ENCODE peak calls at places on chromosome 9, in six cellular contexts. J is body of pancreas, I is lower lobe of right lung, P is stomach, O is fibroblast of pulmonary artery, U is AG09309. R is an unnamed sample.

GRCh38 chr9:133429641-133430161 is 7.5 kb downstream of the ADAMTS13 start:
- DNase-seq in J (peak), I (no peak), P (peak), O (peak), U (no peak), R (no peak)

GRCh38 chr9:113589407-113589806 is 125.9 kb downstream of the RGS3 start:
- DNase-seq in J (no peak), I (peak), P (no peak), O (no peak), U (no peak), R (no peak)

GRCh38 chr9:134547161-134548100 is 94.2 kb upstream of the COL5A1 start:
- DNase-seq in J (no peak), I (peak), P (no peak), O (no peak), U (no peak), R (no peak)

GRCh38 chr9:125674981-125675973 is 31.7 kb downstream of the MAPKAP1 start:
- DNase-seq in J (no peak), I (no peak), P (no peak), O (peak), U (peak), R (peak)

GRCh38 chr9:69155341-69156030 is 18.6 kb upstream of the TJP2 start:
- DNase-seq in J (no peak), I (no peak), P (no peak), O (no peak), U (no peak), R (no peak)

GRCh38 chr9:306907-307306 is 92.2 kb downstream of the DOCK8 start:
- DNase-seq in J (peak), I (no peak), P (peak), O (no peak), U (no peak), R (no peak)

GRCh38 chr9:138077126-138077525 is 199.5 kb downstream of the CACNA1B start:
- DNase-seq in J (no peak), I (no peak), P (peak), O (no peak), U (no peak), R (no peak)

GRCh38 chr9:92276223-92277007 is 17.1 kb downstream of the IARS1 start:
- DNase-seq in J (no peak), I (no peak), P (no peak), O (no peak), U (no peak), R (no peak)

GRCh38 chr9:130265431-130266235 is at the start of gene HMCN2:
- DNase-seq in J (no peak), I (no peak), P (no peak), O (no peak), U (no peak), R (no peak)

GRCh38 chr9:91954841-91955471 is 4.9 kb upstream of the ROR2 start:
- DNase-seq in J (peak), I (no peak), P (peak), O (peak), U (no peak), R (peak)

GRCh38 chr9:4579011-4579410 is 83.1 kb upstream of the PLPP6 start:
- DNase-seq in J (no peak), I (no peak), P (no peak), O (no peak), U (no peak), R (peak)

GRCh38 chr9:83512621-83513020 is 25.6 kb downstream of the FRMD3 start:
- DNase-seq in J (no peak), I (no peak), P (no peak), O (no peak), U (no peak), R (no peak)

GRCh38 chr9:133701981-133702797 is 36.0 kb downstream of the SARDH start:
- DNase-seq in J (no peak), I (peak), P (no peak), O (peak), U (no peak), R (no peak)

GRCh38 chr9:133114886-133115603 is 6.0 kb downstream of the RALGDS start:
- DNase-seq in J (no peak), I (peak), P (no peak), O (no peak), U (no peak), R (no peak)

GRCh38 chr9:14062449-14063187 is 251.3 kb downstream of the NFIB start:
- DNase-seq in J (no peak), I (no peak), P (no peak), O (peak), U (no peak), R (peak)

GRCh38 chr9:89005323-89005722 is 14.1 kb downstream of the S1PR3 start:
- DNase-seq in J (no peak), I (no peak), P (no peak), O (no peak), U (no peak), R (no peak)

GRCh38 chr9:76891279-76891678 is 14.6 kb downstream of the PRUNE2 start:
- DNase-seq in J (no peak), I (no peak), P (no peak), O (no peak), U (no peak), R (no peak)

GRCh38 chr9:120477534-120478001 is 102.4 kb downstream of the CDK5RAP2 start:
- DNase-seq in J (peak), I (peak), P (peak), O (peak), U (peak), R (peak)

GRCh38 chr9:91949293-91949945 is 609 bp downstream of the ROR2 start:
- DNase-seq in J (no peak), I (no peak), P (no peak), O (peak), U (no peak), R (no peak)

GRCh38 chr9:87650611-87651295 is 75.2 kb upstream of the CTSL start:
- DNase-seq in J (no peak), I (no peak), P (no peak), O (no peak), U (no peak), R (peak)

GRCh38 chr9:101564252-101564651 is 30.5 kb downstream of the PPP3R2 start:
- DNase-seq in J (no peak), I (no peak), P (no peak), O (no peak), U (no peak), R (no peak)

GRCh38 chr9:34635556-34635955 is 2.0 kb downstream of the SIGMAR1 start:
- DNase-seq in J (no peak), I (no peak), P (no peak), O (no peak), U (no peak), R (no peak)

GRCh38 chr9:34634551-34634945 is 3.0 kb downstream of the SIGMAR1 start:
- DNase-seq in J (no peak), I (no peak), P (no peak), O (no peak), U (no peak), R (no peak)

GRCh38 chr9:34636791-34637355 is 714 bp downstream of the SIGMAR1 start:
- DNase-seq in J (no peak), I (no peak), P (peak), O (no peak), U (no peak), R (peak)

GRCh38 chr9:34638138-34638445 is 505 bp upstream of the SIGMAR1 start:
- DNase-seq in J (no peak), I (no peak), P (no peak), O (no peak), U (no peak), R (no peak)

GRCh38 chr9:34637356-34638137 is at the start of gene SIGMAR1:
- DNase-seq in J (peak), I (peak), P (peak), O (peak), U (peak), R (peak)
- TF ChIP-seq CTCF in J (no peak), I (no peak), P (no peak), O (no peak), U (no peak), R (no peak)

DNA sequence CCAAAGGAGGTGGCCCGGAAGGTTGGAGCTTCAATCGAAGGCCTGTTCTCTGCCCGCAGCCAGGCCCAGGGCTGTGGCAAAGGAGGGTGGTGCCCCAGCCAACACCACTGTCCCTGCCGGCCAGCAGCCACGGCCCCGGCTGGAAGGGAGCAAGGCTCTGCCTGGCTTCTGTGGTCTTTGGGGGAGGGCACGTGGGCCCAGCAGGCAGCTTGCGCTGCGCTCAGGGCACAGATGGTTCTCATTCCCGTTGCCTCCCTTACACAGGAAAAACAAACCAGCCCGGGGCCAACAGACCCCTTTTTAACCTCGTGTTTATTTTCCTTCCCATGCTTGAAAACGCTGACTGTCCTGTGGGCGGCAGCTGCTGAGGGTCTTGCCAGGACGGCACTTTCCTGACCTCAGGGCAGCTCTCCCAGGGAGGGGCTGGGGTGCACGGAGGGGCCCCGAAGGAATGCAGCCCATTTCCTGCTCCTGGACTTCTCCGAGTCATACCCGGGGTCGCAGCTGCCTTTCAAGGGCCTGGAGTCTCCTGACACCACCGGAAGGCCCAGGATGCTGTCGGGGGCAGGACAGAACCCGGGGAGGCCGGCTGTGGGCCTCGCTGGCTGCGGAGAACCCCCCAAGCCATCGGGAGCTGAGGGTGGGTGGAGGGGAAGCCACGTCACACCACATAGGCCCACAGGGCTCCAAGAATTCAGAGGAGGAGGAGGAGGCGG is 1.1 kb upstream of the GPSM1 start:
- DNase-seq in J (no peak), I (no peak), P (no peak), O (peak), U (peak), R (peak)
- H3K4me3 ChIP-seq in J (no peak), I (peak), P (peak), O (no peak), U (peak), R (peak)

DNA sequence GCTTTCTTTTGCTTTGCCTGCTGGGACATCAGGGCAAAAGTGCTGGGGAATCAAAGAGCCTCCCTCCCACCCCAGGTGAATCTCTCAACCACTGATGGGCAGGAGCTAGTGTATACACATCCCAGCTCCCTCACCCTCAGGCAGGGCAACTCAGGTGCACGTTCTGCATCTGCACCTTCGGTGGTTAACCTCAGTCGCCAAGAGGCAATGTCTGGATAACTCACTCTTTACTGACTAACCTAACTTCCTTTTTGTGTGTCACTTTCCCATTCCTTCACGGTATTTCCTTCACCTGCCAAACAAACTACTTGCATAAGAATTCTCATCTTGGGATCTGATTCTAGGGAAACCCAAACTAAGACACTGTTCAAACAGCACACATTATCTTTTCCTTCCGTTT is 26.3 kb downstream of the CNTFR start:
- DNase-seq in J (no peak), I (no peak), P (no peak), O (no peak), U (no peak), R (no peak)
- TF ChIP-seq CTCF in J (no peak), I (no peak), P (no peak), O (no peak), U (no peak), R (no peak)

DNA sequence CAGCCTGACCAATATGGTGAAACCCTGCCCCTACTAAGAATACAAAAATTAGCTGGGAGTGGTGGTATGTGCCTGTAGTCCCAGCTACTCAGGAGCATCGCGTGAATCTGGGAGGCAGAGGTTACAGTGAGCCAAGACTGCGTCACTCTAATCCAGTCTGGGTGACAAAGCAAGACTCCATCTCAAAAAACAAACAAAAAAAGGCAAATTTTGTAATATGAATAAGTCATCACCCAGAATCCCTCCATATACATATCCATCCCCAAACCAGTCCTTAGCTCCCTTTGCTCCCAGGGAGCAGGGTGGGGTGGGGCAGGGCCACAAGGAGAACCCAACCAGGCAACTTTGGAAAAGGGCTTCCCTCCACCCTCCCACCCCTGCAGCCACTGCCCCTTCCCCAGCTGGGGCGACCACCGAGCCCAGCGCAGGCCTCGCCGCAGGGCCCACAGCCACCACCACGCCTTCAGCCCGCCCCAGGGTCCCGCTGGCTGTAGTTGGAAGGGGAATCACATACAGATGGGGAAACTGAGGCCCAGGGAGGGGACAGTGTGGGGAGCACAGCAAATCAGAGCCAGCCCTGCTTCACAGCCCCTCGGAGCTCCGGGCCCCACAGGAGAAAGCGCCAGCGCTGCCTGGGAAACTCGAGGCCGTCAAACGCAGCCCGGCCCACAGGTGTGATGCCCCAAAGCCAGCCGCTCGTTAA is 7.8 kb downstream of the NOTCH1 start:
- DNase-seq in J (no peak), I (no peak), P (no peak), O (no peak), U (no peak), R (no peak)
- H3K4me3 ChIP-seq in J (no peak), I (peak), P (peak), O (no peak), U (no peak), R (no peak)

DNA sequence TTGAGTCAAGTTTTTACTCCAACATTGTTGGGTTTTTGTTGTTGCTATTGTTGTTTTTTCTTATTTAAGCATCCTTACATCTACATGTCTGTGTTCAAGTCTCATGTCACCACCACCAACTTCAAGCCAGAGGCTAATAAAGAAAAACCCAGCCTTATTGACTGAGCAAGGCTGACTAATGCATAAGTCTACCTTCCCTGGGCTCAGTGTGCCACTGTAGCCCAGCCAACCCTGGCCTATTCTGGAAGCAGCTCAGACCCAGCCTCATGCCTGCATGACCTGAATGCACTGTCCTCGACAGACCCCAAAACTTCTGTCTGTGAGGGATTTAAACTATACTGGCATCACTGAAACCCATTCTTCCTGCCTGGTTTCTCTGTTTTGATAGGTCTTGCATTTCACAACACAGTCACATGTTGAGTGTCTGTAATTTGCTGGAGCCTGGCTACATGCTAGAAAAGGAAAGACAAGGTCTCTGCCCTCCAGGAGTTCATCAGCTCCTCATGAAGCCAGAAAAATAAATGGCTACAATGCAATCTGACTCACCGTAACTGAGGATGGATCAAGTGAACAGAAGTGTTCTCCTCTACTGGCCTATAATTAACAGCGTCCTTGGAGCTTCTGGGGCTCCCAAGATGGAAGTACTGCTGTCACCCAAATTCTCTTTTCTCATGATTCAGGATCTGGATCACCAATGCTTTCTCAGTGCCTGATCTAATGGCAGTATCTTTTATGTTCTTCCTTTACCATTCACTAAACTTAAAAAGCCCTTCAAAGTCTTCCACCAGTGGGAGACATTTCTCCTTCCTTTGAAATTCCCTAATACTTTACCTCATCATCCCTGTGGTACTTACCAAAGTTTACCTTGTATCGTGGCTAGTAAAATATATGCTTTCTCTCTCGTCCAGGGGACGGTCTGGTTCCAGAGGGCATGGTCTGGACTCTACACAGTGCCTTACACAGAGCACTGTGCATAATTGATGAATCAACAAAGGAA is 103.9 kb upstream of the IFNE start:
- DNase-seq in J (no peak), I (no peak), P (no peak), O (peak), U (no peak), R (peak)
- TF ChIP-seq CTCF in J (no peak), I (no peak), P (no peak), O (peak), U (peak), R (peak)

DNA sequence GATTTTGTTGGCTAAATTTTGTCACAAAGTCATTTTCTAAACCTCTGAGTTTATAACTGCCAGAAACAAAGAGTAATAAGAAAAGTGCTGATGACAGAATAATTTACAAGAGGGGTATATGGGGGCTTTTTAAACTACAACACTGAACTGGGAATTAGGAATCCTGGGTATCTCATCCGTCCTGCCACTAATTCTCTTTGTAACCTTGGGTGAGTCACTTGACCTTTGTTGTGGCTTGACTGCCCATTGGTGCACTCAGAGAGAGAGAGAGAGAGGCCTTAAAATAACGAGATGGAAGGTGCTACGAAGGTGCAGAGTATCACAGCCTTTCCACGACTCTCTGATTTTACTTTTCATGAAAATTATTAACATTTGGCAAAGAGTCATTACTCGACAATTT is 130.3 kb upstream of the CNTLN start:
- DNase-seq in J (no peak), I (no peak), P (no peak), O (peak), U (no peak), R (peak)
- H3K4me3 ChIP-seq in J (no peak), I (no peak), P (no peak), O (no peak), U (no peak), R (no peak)

GRCh38 chr9:117444466-117444865 is 29.6 kb upstream of the ASTN2 start:
- DNase-seq in J (no peak), I (no peak), P (no peak), O (no peak), U (no peak), R (no peak)

GRCh38 chr9:117451336-117451735 is 36.5 kb upstream of the ASTN2 start:
- DNase-seq in J (no peak), I (no peak), P (no peak), O (no peak), U (no peak), R (no peak)

GRCh38 chr9:117448066-117448465 is 33.2 kb upstream of the ASTN2 start:
- DNase-seq in J (no peak), I (no peak), P (no peak), O (no peak), U (no peak), R (no peak)
- TF ChIP-seq CTCF in J (no peak), I (no peak), P (no peak), O (no peak), U (no peak), R (peak)

GRCh38 chr9:98726735-98727134 is 18.0 kb upstream of the GABBR2 start:
- DNase-seq in J (peak), I (no peak), P (no peak), O (peak), U (peak), R (peak)
- H3K4me3 ChIP-seq in J (no peak), I (no peak), P (no peak), O (no peak), U (no peak), R (no peak)

GRCh38 chr9:32384364-32385134 is at the start of gene ACO1:
- DNase-seq in J (peak), I (peak), P (peak), O (peak), U (peak), R (peak)
- TF ChIP-seq CTCF in J (no peak), I (no peak), P (no peak), O (no peak), U (no peak), R (no peak)

R was measured in AG10803.